ENCODE peak calls at places on chromosomes 16 and 17, in four cellular contexts. X is Peyer's patch, C is esophagus squamous epithelium, S is hepatocyte. A is an unnamed sample. For H3K36me3, the result is how much of the 10 kb centered on the place peaks cover.

GRCh38 chr17:39661044-39661406 is 4.1 kb upstream of the TCAP start:
- DNase-seq in C (no peak), X (no peak), S (no peak), A (no peak)

GRCh38 chr16:11481987-11482386 is 104.7 kb downstream of the LITAF start:
- DNase-seq in S (no peak), X (no peak), C (no peak), A (no peak)

GRCh38 chr16:31130336-31130812 is 5.2 kb downstream of the PRSS8 start:
- DNase-seq in S (no peak), X (no peak), C (no peak), A (no peak)

GRCh38 chr16:57348361-57348760 is 10.2 kb upstream of the CCL22 start:
- DNase-seq in C (no peak), S (no peak), X (no peak), A (no peak)

GRCh38 chr16:55444754-55445485 is 34.1 kb upstream of the MMP2 start:
- DNase-seq in C (no peak), S (no peak), X (peak), A (no peak)

GRCh38 chr17:21377821-21378396 is 1.8 kb downstream of the KCNJ12 start:
- DNase-seq in C (no peak), X (no peak), S (no peak), A (no peak)

GRCh38 chr16:68676113-68676860 is 31.2 kb downstream of the CDH3 start:
- DNase-seq in C (no peak), S (no peak), X (no peak), A (no peak)

GRCh38 chr17:49976163-49976827 is 7.3 kb downstream of the DLX4 start:
- DNase-seq in C (no peak), S (peak), X (no peak), A (no peak)

GRCh38 chr16:14364386-14365199 is 265.5 kb downstream of the PARN start:
- DNase-seq in S (peak), X (no peak), C (no peak), A (no peak)

GRCh38 chr17:76252040-76252954 is 12.0 kb upstream of the RNF157 start:
- DNase-seq in S (peak), C (no peak), X (peak), A (no peak)

GRCh38 chr17:4587803-4588202 is 3.5 kb downstream of the SMTNL2 start:
- DNase-seq in C (no peak), X (no peak), S (peak), A (no peak)

GRCh38 chr17:45325810-45326209 is 9.0 kb upstream of the MAP3K14 start:
- DNase-seq in X (peak), S (no peak), C (no peak), A (no peak)

GRCh38 chr17:60421273-60422161 is 772 bp upstream of the CHCT1 start:
- DNase-seq in S (peak), X (peak), C (no peak), A (peak)

GRCh38 chr17:68048996-68049395 is 13.5 kb downstream of the KPNA2 start:
- DNase-seq in X (no peak), S (no peak), C (no peak), A (no peak)

GRCh38 chr17:43713494-43714162 is 45.0 kb downstream of the SOST start:
- DNase-seq in S (peak), C (no peak), X (no peak), A (no peak)

GRCh38 chr17:51287412-51287811 is 27.1 kb downstream of the UTP18 start:
- DNase-seq in X (no peak), C (no peak), S (no peak), A (no peak)

GRCh38 chr17:4796550-4796915 is 569 bp downstream of the PSMB6 start:
- DNase-seq in C (no peak), S (peak), X (no peak), A (no peak)

GRCh38 chr16:4371481-4372314 is at the start of gene VASN:
- DNase-seq in S (peak), X (peak), C (no peak), A (peak)

GRCh38 chr17:81396278-81396721 is 1.0 kb downstream of the BAHCC1 start:
- DNase-seq in C (no peak), X (no peak), S (no peak), A (no peak)
- H3K4me3 ChIP-seq in C (peak), X (peak), S (peak), A (no peak)

GRCh38 chr16:104355-104754 is 26.3 kb downstream of the MPG start:
- DNase-seq in S (no peak), X (no peak), C (no peak), A (no peak)
- H3K36me3 ChIP-seq in S (under half), X (under half), C (under half), A (under half)

GRCh38 chr16:84928679-84929420 is 82.5 kb downstream of the ZDHHC7 start:
- DNase-seq in X (peak), C (no peak), S (peak), A (no peak)
- H3K4me3 ChIP-seq in X (no peak), C (no peak), S (no peak), A (no peak)

GRCh38 chr17:64546716-64547115 is 39.9 kb downstream of the CEP95 start:
- DNase-seq in C (no peak), X (no peak), S (no peak), A (no peak)
- H3K36me3 ChIP-seq in C (under half), X (under half), S (under half), A (under half)

GRCh38 chr17:40799859-40800258 is at the start of gene KRT28:
- DNase-seq in X (no peak), C (no peak), S (no peak), A (no peak)
- H3K4me3 ChIP-seq in X (no peak), C (no peak), S (no peak), A (no peak)

A was measured in CD8-positive, alpha-beta T cell.